ENCODE peak calls at places on chromosome 20, in nine cellular contexts. Q, R, E, B, T, F, I, K and M are unnamed samples.

GRCh38 chr20:21352703-21353102 is 44.6 kb downstream of the NKX2-4 start:
- DNase-seq in B (no peak), E (no peak), R (peak; percentile 78), I (no peak), K (peak; percentile 28), T (no peak), F (peak; percentile 25), Q (no peak), M (peak; percentile 18)

GRCh38 chr20:5890773-5891441 is 59.4 kb downstream of the TRMT6 start:
- DNase-seq in I (no peak), B (no peak), E (no peak), Q (no peak), T (no peak), R (no peak), K (no peak), F (peak; percentile 13), M (no peak)

GRCh38 chr20:2751868-2752630 is 48.4 kb downstream of the CPXM1 start:
- DNase-seq in Q (no peak), I (no peak), K (peak; percentile 18), R (no peak), T (no peak), E (peak; percentile 55), B (peak; percentile 72), F (no peak), M (no peak)

GRCh38 chr20:32635764-32636163 is 38.0 kb downstream of the C20orf203 start:
- DNase-seq in K (no peak), B (no peak), R (peak; percentile 31), F (no peak), E (no peak), T (no peak), Q (no peak), I (no peak), M (no peak)

GRCh38 chr20:51447097-51447764 is 95.3 kb downstream of the NFATC2 start:
- DNase-seq in B (no peak), F (peak; percentile 74), K (peak; percentile 93), Q (no peak), R (peak; percentile 98), I (no peak), E (no peak), T (peak; percentile 94), M (peak; percentile 94)

GRCh38 chr20:57512432-57512831 is 12.5 kb downstream of the CTCFL start:
- DNase-seq in F (no peak), I (no peak), B (no peak), K (no peak), E (no peak), Q (no peak), R (no peak), T (no peak), M (no peak)

GRCh38 chr20:58777657-58778056 is 73.0 kb downstream of the GNAS-AS1 start:
- DNase-seq in Q (no peak), E (no peak), F (no peak), R (no peak), T (no peak), K (no peak), I (no peak), B (no peak), M (no peak)

GRCh38 chr20:58701431-58702160 is 9.0 kb downstream of the NPEPL1 start:
- DNase-seq in R (no peak), F (no peak), E (no peak), Q (peak; percentile 23), B (no peak), T (no peak), K (no peak), I (no peak), M (no peak)

GRCh38 chr20:371755-372542 is 8.6 kb upstream of the TRIB3 start:
- DNase-seq in E (no peak), B (no peak), R (peak; percentile 67), I (peak; percentile 30), Q (peak; percentile 80), F (peak; percentile 85), T (peak; percentile 53), K (peak; percentile 86), M (peak; percentile 65)

GRCh38 chr20:45933231-45934045 is 1.0 kb upstream of the PCIF1 start:
- DNase-seq in F (peak; percentile 76), T (no peak), I (peak; percentile 84), Q (peak; percentile 55), E (peak; percentile 48), R (peak; percentile 76), B (peak; percentile 70), K (peak; percentile 69), M (peak; percentile 77)

GRCh38 chr20:32749914-32750637 is 6.8 kb upstream of the COMMD7 start:
- DNase-seq in T (no peak), F (no peak), Q (no peak), R (no peak), E (no peak), I (no peak), K (no peak), B (no peak), M (no peak)